ENCODE peak calls at places on chromosomes 2 and 18, in four cellular contexts. V is suprapubic skin, U is A673, D is AG09309. R is an unnamed sample.

GRCh38 chr2:160379399-160379798 is 114.2 kb downstream of the RBMS1 start:
- DNase-seq in U (no peak), D (peak; percentile 94), V (no peak), R (no peak)

GRCh38 chr2:95305341-95306058 is 8.4 kb downstream of the KCNIP3 start:
- DNase-seq in D (no peak), V (no peak), U (no peak), R (no peak)

GRCh38 chr2:136141510-136142154 is 23.7 kb upstream of the CXCR4 start:
- DNase-seq in U (peak; percentile 18), D (no peak), V (no peak), R (no peak)

GRCh38 chr2:118123561-118124232 is 35.4 kb downstream of the INSIG2 start:
- DNase-seq in D (peak; percentile 97), U (no peak), V (no peak), R (no peak)

GRCh38 chr18:2148823-2149222 is 422.5 kb downstream of the METTL4 start:
- DNase-seq in V (no peak), U (no peak), D (no peak), R (no peak)

GRCh38 chr2:20501974-20502373 is 55.1 kb downstream of the RHOB start:
- DNase-seq in D (peak; percentile 99), V (no peak), U (no peak), R (no peak)

GRCh38 chr2:65630643-65631042 is 198.2 kb upstream of the SPRED2 start:
- DNase-seq in D (peak; percentile 73), V (no peak), U (no peak), R (no peak)

GRCh38 chr2:219296142-219296541 is 13.1 kb downstream of the PTPRN start:
- DNase-seq in V (no peak), D (no peak), U (no peak), R (no peak)

GRCh38 chr2:188414869-188415753 is 123.4 kb downstream of the GULP1 start:
- DNase-seq in U (no peak), V (no peak), D (no peak), R (no peak)

GRCh38 chr18:68915066-68915465 is 117.2 kb downstream of the CCDC102B start:
- DNase-seq in U (no peak), D (no peak), V (no peak), R (no peak)

GRCh38 chr18:68666316-68666715 is 48.6 kb downstream of the TMX3 start:
- DNase-seq in V (no peak), D (no peak), U (no peak), R (no peak)

GRCh38 chr2:146677280-146677679 is 1167.5 kb upstream of the ACVR2A start:
- DNase-seq in D (no peak), U (no peak), V (no peak), R (no peak)

GRCh38 chr2:165281387-165281786 is 42.2 kb downstream of the SCN2A start:
- DNase-seq in U (no peak), V (no peak), D (no peak), R (no peak)

GRCh38 chr18:46555213-46555612 is 101.8 kb downstream of the LOXHD1 start:
- DNase-seq in V (no peak), U (no peak), D (no peak), R (no peak)

GRCh38 chr2:179818546-179818945 is 42.9 kb downstream of the ZNF385B start:
- DNase-seq in V (no peak), U (no peak), D (no peak), R (no peak)

GRCh38 chr2:2704380-2705093 is 373.5 kb upstream of the MYT1L start:
- DNase-seq in D (no peak), U (no peak), V (no peak), R (no peak)

GRCh38 chr18:44977856-44978255 is 297.2 kb downstream of the SETBP1 start:
- DNase-seq in D (no peak), V (no peak), U (no peak), R (no peak)

GRCh38 chr18:44974174-44974573 is 293.5 kb downstream of the SETBP1 start:
- DNase-seq in D (no peak), V (no peak), U (peak; percentile 56), R (no peak)

GRCh38 chr18:44968336-44968735 is 287.6 kb downstream of the SETBP1 start:
- DNase-seq in D (no peak), V (no peak), U (no peak), R (no peak)

GRCh38 chr18:44969214-44969842 is 288.6 kb downstream of the SETBP1 start:
- DNase-seq in D (no peak), V (no peak), U (no peak), R (no peak)

GRCh38 chr18:44973282-44973681 is 292.6 kb downstream of the SETBP1 start:
- DNase-seq in D (no peak), V (no peak), U (peak; percentile 24), R (no peak)
- TF ChIP-seq CTCF in D (peak; percentile 33), V (no peak), U (peak; percentile 19), R (peak; percentile 26)

DNA sequence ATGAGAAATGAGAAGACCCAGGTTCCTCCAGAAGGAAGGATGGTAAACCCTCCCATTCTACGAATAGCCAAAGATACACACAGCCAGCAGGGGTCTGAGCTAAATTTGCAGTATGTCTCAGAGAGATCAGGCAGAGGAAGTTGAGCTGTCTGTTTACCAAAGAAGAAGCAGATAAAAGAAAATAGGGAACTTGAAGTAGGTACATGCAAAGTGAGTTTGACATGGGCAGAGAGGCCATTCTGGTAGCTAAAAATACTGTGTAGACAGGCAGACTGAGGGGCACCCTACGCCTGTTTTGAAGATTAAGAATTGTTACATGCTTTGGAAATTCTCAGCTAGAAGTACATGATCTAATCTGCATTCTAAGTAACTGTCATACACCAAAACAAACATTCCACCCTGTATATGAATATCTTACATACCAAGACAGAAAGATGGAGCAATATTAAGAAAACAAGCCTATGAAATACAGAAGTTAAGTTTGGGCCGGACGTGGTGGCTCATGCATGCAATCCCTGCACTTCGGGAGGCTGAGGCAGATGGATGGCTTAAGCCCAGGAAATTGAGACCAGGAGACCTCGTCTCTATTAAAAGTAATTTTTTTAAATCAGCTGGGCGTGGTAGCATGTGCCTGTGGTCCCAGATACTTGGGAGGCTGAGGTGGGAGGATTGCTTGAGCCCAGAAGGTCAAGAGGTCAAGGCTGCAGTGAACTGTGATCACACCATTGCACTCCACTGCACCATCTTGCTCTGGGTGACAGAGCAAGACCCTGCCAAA is 157.9 kb downstream of the ANKRD44 start:
- DNase-seq in U (no peak), V (no peak), D (peak; percentile 13), R (no peak)
- TF ChIP-seq CTCF in U (no peak), V (no peak), D (no peak), R (no peak)

DNA sequence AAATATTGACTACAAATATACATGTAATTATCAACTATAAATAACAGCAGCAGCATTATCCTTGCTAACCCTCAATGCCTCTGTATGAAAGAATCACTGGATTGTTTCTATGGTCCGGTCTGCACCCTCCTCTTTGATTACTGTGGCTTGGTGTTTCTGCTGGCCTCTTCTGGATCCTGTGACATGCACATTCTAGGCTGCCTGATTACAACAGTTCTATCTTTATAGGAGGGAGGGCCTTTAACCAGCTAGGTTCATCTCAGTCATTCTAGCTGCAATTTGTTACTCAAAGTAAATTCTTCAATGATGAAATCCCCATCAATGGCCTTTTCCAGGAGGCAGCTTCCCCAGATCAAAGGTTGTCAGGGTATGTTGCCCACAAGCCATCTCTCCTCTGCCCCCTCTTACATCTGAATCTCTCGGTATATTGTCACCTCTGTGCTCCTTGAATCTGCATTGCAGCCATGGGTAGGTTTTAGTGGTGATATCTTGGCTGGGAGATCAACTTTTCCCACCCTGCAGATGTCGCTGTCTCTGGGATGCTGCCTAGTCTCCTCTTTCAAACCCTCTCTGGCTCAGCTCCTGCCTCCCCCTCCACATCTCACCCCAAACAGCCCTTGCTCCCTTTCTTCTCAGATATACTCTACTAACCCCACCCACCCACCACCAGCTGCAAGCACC is 106.3 kb upstream of the BZW1 start:
- DNase-seq in U (peak; percentile 68), D (no peak), V (no peak), R (no peak)
- TF ChIP-seq CTCF in U (peak; percentile 62), D (peak; percentile 41), V (no peak), R (peak; percentile 28)

GRCh38 chr2:235670974-235671787 is 177.3 kb downstream of the AGAP1 start:
- DNase-seq in V (no peak), U (no peak), D (no peak), R (no peak)
- TF ChIP-seq CTCF in V (no peak), U (no peak), D (no peak), R (no peak)

GRCh38 chr18:70662588-70662987 is 373.7 kb downstream of the SOCS6 start:
- DNase-seq in V (no peak), U (no peak), D (no peak), R (no peak)

GRCh38 chr18:70663141-70663540 is 374.3 kb downstream of the SOCS6 start:
- DNase-seq in U (no peak), D (no peak), V (no peak), R (no peak)

DNA sequence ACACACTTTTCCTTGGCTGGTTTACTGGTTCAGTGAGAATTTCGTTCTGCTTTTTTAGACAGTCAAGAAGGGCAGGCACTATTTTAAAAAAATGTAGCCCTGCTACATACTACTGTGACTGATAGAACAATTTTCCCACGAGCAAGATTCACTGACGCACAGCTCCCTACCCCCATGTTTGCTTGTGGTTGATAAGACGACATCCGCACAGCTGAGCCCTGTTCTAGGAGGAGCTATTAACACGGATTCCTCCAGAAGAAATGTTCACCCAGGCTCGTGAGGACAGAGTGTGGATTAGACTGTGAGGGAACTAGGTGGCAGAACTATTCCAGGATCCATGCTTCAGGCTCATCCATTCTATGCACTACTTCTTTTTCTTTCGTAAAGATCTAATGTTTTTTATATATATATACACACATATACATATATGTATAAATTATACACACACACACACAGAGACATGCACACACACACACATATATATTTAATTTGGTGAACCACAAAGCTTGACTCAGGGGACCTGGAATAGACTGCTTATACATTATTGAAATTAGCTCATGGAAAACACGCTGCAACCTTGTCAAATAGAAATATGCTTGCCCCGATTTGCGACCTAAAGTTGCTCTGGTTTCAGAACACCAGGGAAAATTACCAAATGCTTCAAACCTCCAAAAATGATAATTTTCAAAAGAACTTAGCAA is 370.3 kb downstream of the SOCS6 start:
- DNase-seq in U (no peak), V (no peak), D (no peak), R (no peak)
- TF ChIP-seq CTCF in U (no peak), V (no peak), D (no peak), R (no peak)

DNA sequence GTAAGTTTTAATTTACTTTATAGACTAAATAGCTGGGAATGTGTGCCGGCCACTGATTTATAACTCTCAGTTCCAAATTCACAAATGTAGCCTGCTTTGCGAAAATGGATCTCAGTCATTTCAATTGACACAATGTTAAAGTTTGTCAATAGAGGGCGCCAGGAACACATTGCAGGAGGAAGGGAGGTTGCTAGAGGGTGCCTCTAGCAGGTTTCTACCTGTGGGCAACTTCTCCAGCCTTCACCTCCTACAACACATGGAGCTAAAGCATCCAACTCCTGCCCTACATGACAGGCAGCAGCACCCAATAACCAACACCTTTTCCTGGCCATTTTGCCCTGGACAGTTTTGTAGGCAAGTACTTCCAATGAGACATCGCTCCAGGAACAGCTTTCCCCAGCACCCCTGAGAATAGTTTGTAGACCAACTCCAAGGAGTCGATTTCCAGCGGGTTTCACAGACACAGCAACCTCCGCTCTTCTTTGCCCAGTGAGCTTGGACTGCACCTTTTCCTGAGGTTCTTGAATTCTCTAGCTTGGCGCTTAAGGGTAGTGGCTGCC is 784.8 kb upstream of the CDH2 start:
- DNase-seq in V (no peak), U (peak; percentile 72), D (no peak), R (no peak)
- TF ChIP-seq CTCF in V (no peak), U (peak; percentile 75), D (peak; percentile 45), R (peak; percentile 70)

GRCh38 chr2:14385043-14385442 is 247.5 kb upstream of the LRATD1 start:
- DNase-seq in U (no peak), V (no peak), D (no peak), R (no peak)
- TF ChIP-seq CTCF in U (no peak), V (no peak), D (no peak), R (no peak)